ENCODE peak calls at places on chromosomes 11 and 22, in four cellular contexts. N is A549, B is transverse colon, I is body of pancreas. K is an unnamed sample.

GRCh38 chr22:42439021-42439420 is 6.8 kb upstream of the NFAM1 start:
- DNase-seq in N (no peak), B (no peak), I (no peak), K (no peak)

GRCh38 chr22:17300926-17301325 is 68.3 kb upstream of the CECR2 start:
- DNase-seq in N (no peak), B (no peak), I (no peak), K (no peak)

GRCh38 chr11:37282367-37282766 is 684.3 kb upstream of the RAG2 start:
- DNase-seq in N (no peak), B (no peak), I (no peak), K (no peak)

GRCh38 chr11:50074161-50074560 is 41.5 kb downstream of the OR4C45 start:
- DNase-seq in N (no peak), B (no peak), I (no peak), K (no peak)

GRCh38 chr11:130042093-130042591 is 27.6 kb upstream of the APLP2 start:
- DNase-seq in N (peak), B (no peak), I (no peak), K (no peak)

GRCh38 chr11:12598330-12599256 is 75.6 kb upstream of the TEAD1 start:
- DNase-seq in N (no peak), B (no peak), I (no peak), K (no peak)

GRCh38 chr11:11624926-11625325 is 3.1 kb upstream of the GALNT18 start:
- DNase-seq in N (no peak), B (no peak), I (no peak), K (no peak)

GRCh38 chr11:2775083-2775625 is 75.4 kb upstream of the KCNQ1OT1 start:
- DNase-seq in N (no peak), B (no peak), I (peak), K (peak)

GRCh38 chr11:35111171-35112055 is 27.6 kb upstream of the CD44 start:
- DNase-seq in N (peak), B (peak), I (no peak), K (no peak)

GRCh38 chr11:65506316-65506769 is 7.5 kb downstream of the MALAT1 start:
- DNase-seq in N (no peak), B (no peak), I (no peak), K (no peak)

DNA sequence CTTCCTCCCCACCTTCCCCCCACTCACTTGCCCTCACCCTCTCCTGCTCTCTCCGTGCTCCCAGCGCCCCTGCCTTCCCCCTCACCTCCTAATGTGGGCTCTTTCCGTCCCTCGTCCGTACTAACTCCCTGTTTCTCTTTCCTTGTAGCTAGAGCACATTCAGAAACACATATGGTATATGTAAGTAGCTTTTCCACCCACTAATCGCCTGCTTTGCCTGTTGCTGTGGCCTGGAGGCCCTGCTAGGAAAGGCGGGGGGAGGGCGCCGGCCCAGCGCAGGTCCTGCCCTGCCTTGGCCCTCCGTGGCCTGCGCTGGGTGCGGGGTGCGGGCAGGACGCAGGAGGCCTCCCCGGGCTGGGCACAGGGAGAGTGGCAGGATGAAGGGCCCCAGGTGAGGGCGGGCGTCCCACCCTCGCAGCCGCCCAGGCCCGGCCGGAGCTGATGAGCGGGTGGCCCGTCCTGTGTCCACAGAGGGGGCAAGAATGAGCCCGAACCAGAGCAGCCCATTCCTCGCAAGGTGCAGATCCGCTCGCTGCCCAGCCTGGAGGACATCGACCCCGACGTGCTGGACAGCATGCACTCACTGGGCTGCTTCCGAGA is 41.7 kb downstream of the MOB2 start:
- DNase-seq in N (no peak), B (no peak), I (no peak), K (no peak)
- H3K4me3 ChIP-seq in N (no peak), B (no peak), I (no peak), K (no peak)

DNA sequence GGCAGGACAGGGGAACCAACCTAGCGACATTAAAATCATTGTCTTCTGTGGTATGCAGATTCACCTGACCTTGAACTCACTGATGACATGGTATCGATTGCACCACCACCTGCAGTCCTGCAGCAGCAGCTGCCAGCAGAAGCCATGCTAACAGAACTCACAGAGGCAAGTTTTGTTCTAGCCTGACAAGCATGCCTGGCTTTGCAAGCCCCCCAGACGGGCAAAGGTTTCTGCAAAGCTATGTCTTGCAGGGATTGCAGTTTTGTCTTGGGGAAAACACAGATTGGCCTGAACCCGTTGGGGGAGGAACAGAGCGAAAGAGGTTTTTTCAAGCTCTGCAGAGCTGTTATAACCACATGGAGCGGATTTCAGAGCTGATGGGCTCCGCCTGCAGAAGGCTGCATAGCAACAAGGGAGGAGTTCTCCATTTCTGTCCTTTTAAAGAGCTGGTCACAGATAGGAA is 221.0 kb downstream of the HIPK3 start:
- DNase-seq in N (no peak), B (no peak), I (no peak), K (no peak)
- H3K27ac ChIP-seq in N (no peak), B (no peak), I (no peak), K (no peak)

DNA sequence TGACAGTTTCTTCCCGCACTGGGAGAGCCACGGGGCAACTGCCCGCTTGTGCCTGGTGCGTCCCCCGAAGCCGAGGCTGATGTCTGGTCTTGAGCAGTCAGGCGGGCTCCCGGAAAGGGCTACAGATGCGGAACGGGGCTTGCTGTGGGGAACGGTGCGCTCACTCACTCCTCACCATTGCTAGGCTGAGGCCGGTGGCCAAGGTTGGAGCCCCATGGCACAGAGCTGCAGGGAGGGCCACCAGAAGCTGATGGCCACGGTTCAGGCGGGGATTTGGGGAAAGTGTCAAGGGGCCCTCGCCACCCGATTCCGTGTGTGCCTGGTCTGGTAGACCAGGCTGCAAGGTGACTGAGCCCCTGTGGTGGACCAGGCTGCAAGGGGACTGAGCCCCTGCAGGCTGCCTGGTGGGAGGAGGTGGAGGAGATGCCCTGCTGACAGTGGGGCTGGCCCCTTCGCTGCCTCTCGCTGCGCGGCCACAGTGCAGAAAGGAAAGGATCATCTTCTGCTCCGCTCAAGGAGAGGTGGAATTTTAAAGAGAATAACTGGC is 1315.8 kb downstream of the BRD1 start:
- DNase-seq in N (no peak), B (no peak), I (no peak), K (no peak)
- H3K4me3 ChIP-seq in N (no peak), B (no peak), I (no peak), K (no peak)

GRCh38 chr11:22792497-22792896 is 37.1 kb downstream of the SVIP start:
- DNase-seq in N (peak), B (no peak), I (no peak), K (no peak)
- H3K27ac ChIP-seq in N (no peak), B (no peak), I (no peak), K (no peak)

DNA sequence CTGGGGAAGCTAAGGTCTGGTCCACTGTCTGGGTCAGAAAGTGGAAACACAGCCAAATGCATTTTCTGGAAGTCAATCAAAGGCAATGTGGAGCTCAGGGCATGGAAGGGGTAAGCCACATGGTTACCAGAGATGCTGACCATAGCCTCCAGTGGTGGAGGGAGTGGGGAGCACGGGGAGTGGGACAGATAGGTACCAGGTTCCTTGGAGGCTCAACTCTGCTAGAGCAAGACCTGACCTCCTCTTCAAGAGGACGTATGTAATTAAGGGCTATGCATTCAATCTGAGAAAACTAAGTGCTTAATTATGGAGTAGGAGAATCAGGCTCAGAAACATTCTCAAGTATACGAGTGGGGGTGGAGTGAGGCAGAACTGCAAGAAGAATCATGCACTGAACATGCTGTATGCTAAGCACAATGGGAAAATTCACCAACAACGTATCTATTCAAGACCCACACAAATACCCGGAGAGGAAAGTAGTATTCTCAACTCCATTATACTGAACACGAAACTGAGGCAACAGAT is 65.2 kb upstream of the PHOX2A start:
- DNase-seq in N (no peak), B (no peak), I (no peak), K (no peak)
- H3K4me3 ChIP-seq in N (no peak), B (no peak), I (no peak), K (no peak)

GRCh38 chr11:63991558-63991957 is 5.3 kb downstream of the OTUB1 start:
- DNase-seq in N (no peak), B (no peak), I (no peak), K (no peak)

GRCh38 chr11:63986156-63986931 is at the start of gene OTUB1:
- DNase-seq in N (peak), B (peak), I (peak), K (peak)

GRCh38 chr11:63985812-63986155 is 454 bp upstream of the OTUB1 start:
- DNase-seq in N (no peak), B (peak), I (peak), K (peak)

GRCh38 chr11:63986932-63987513 is 785 bp downstream of the OTUB1 start:
- DNase-seq in N (no peak), B (no peak), I (no peak), K (no peak)
- H3K27ac ChIP-seq in N (peak), B (peak), I (peak), K (peak)

GRCh38 chr22:25386538-25386884 is 167.1 kb downstream of the CRYBB2 start:
- DNase-seq in N (no peak), B (no peak), I (no peak), K (no peak)
- H3K4me3 ChIP-seq in N (no peak), B (no peak), I (no peak), K (no peak)

GRCh38 chr22:46052331-46052771 is 75.4 kb upstream of the WNT7B start:
- DNase-seq in N (no peak), B (peak), I (peak), K (no peak)

GRCh38 chr22:46054091-46054877 is 77.3 kb upstream of the WNT7B start:
- DNase-seq in N (no peak), B (peak), I (peak), K (peak)

GRCh38 chr22:46051646-46052045 is 74.7 kb upstream of the WNT7B start:
- DNase-seq in N (no peak), B (peak), I (no peak), K (peak)

GRCh38 chr22:46053563-46054090 is 76.7 kb upstream of the WNT7B start:
- DNase-seq in N (no peak), B (peak), I (peak), K (peak)

GRCh38 chr22:46052801-46053562 is 76.0 kb upstream of the WNT7B start:
- DNase-seq in N (no peak), B (peak), I (peak), K (peak)
- H3K27ac ChIP-seq in N (peak), B (peak), I (peak), K (peak)

DNA sequence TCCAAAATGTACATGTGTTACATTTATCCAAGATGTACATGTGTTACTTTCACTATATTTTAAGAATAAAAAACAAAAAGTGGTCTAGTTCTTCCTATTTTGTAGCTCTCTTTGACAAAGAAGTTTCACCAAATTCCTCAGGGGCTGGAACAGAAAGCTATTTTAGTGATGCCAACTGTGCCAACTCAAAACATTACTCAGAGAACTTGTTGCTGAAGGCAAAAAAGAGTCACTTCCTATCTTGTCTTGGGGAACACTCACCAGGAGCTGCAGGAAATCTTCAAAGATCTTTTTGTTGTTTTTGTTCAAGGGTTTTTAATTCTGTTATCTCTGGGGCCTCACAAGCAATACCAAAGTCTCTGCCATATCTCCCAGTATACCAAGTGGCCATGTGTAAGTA is 13.6 kb upstream of the EED start:
- DNase-seq in N (no peak), B (no peak), I (no peak), K (no peak)
- H3K4me3 ChIP-seq in N (no peak), B (no peak), I (no peak), K (no peak)

GRCh38 chr11:1560011-1560579 is 12.0 kb downstream of the DUSP8 start:
- DNase-seq in N (no peak), B (no peak), I (no peak), K (no peak)

GRCh38 chr11:1559103-1559951 is 12.7 kb downstream of the DUSP8 start:
- DNase-seq in N (peak), B (peak), I (peak), K (peak)

GRCh38 chr11:1556278-1557167 is 15.5 kb downstream of the DUSP8 start:
- DNase-seq in N (no peak), B (no peak), I (no peak), K (no peak)

GRCh38 chr11:1557168-1557884 is 14.7 kb downstream of the DUSP8 start:
- DNase-seq in N (no peak), B (no peak), I (no peak), K (no peak)

DNA sequence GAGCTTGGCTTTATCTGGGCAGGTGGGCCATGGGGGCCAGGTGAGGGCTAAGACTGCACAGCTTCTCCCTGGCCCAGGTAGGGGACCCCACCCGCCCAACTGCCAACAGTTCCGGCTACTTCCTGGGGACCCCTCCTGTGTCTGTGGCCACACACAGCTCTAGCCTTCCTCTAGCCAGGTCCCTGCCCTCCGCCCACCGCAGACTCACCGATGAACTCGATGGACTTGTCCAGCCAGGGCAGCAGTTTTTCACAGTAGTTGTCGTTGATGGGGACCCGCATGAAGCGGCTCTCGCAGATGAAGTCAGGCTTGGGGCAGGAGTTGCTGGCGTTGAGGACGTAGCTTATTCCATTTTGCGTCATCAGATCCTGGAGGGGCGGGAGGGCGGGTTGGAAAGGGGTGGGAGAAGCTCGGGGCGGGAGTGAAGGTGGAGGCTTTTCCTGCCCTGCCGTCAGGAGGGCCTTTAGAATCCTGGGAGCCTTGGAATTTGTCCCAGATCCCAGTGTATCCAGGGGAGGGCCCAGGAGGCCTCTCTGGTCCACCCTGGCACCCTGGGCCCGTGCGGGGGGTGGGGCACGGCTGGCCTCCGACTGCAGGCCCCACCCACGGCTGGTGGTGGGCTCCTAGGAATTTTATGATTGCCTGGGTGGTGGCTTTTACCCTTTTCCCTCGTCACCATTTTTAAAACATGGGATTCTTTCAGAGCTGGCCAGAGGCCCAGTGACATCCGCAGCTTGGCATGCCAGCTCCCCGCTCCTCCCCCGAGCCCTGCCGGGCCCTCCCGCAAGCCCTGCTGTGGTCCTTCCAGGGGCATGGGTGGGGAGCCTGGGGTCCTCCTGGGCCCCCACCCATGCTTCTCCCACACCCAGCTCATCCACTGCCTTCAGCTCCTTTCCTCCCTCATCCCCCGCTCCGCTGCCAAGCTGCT is 13.9 kb downstream of the DUSP8 start:
- DNase-seq in N (peak), B (peak), I (peak), K (no peak)
- H3K27ac ChIP-seq in N (peak), B (peak), I (peak), K (peak)